ENCODE peak calls at places on chromosomes 3 and 15, in five cellular contexts. C, Y, N, P and M are unnamed samples.

GRCh38 chr3:82011336-82011735 is 249.9 kb upstream of the GBE1 start:
- DNase-seq in C (no peak), Y (no peak), N (no peak), P (no peak), M (no peak)

GRCh38 chr3:153443961-153444360 is 281.9 kb downstream of the RAP2B start:
- DNase-seq in C (no peak), Y (no peak), N (no peak), P (no peak), M (no peak)

GRCh38 chr3:179687967-179688535 is 35.2 kb downstream of the USP13 start:
- DNase-seq in C (no peak), Y (no peak), N (no peak), P (no peak), M (no peak)

GRCh38 chr3:27861047-27862036 is 139.2 kb upstream of the EOMES start:
- DNase-seq in C (no peak), Y (no peak), N (no peak), P (no peak), M (no peak)

GRCh38 chr3:109257269-109257668 is 59.0 kb downstream of the DPPA2 start:
- DNase-seq in C (no peak), Y (no peak), N (no peak), P (peak), M (no peak)

GRCh38 chr15:85588657-85589056 is 206.1 kb downstream of the KLHL25 start:
- DNase-seq in C (no peak), Y (no peak), N (no peak), P (no peak), M (no peak)

GRCh38 chr3:70233812-70234211 is 78.6 kb downstream of the MDFIC2 start:
- DNase-seq in C (no peak), Y (no peak), N (no peak), P (no peak), M (no peak)

GRCh38 chr3:27606537-27606936 is 115.6 kb downstream of the EOMES start:
- DNase-seq in C (no peak), Y (no peak), N (no peak), P (no peak), M (no peak)

GRCh38 chr3:39130026-39130425 is 22.5 kb downstream of the TTC21A start:
- DNase-seq in C (no peak), Y (no peak), N (no peak), P (no peak), M (no peak)

GRCh38 chr3:61222428-61222827 is 28.8 kb downstream of the FHIT start:
- DNase-seq in C (no peak), Y (no peak), N (no peak), P (no peak), M (no peak)

GRCh38 chr15:61871926-61872522 is 188.2 kb downstream of the VPS13C start:
- DNase-seq in C (no peak), Y (no peak), N (no peak), P (no peak), M (no peak)

GRCh38 chr15:80709542-80709941 is 14.4 kb downstream of the ABHD17C start:
- DNase-seq in C (no peak), Y (no peak), N (no peak), P (no peak), M (peak)

GRCh38 chr3:59266551-59266950 is 216.7 kb upstream of the CFAP20DC start:
- DNase-seq in C (no peak), Y (peak), N (no peak), P (no peak), M (no peak)

GRCh38 chr3:164377466-164377865 is 700.8 kb downstream of the SI start:
- DNase-seq in C (no peak), Y (no peak), N (no peak), P (no peak), M (no peak)

GRCh38 chr3:120558784-120559227 is 37.3 kb upstream of the NDUFB4 start:
- DNase-seq in C (peak), Y (peak), N (peak), P (peak), M (peak)

GRCh38 chr15:76342046-76342381 is 5.4 kb downstream of the ISL2 start:
- DNase-seq in C (no peak), Y (no peak), N (no peak), P (no peak), M (no peak)

GRCh38 chr15:20352241-20353200 is 189.1 kb downstream of the GOLGA6L6 start:
- DNase-seq in C (no peak), Y (no peak), N (peak), P (no peak), M (no peak)

GRCh38 chr15:55196011-55196410 is 730 bp downstream of the RSL24D1 start:
- DNase-seq in C (no peak), Y (no peak), N (no peak), P (no peak), M (no peak)

GRCh38 chr3:188197388-188197847 is 43.5 kb downstream of the LPP start:
- DNase-seq in C (no peak), Y (no peak), N (no peak), P (peak), M (no peak)

GRCh38 chr3:128482857-128483656 is 9.9 kb downstream of the GATA2 start:
- DNase-seq in C (no peak), Y (peak), N (no peak), P (no peak), M (no peak)

GRCh38 chr3:40043444-40043755 is 234.0 kb downstream of the MYRIP start:
- DNase-seq in C (no peak), Y (no peak), N (peak), P (no peak), M (no peak)

GRCh38 chr15:85689729-85690128 is 105.0 kb downstream of the KLHL25 start:
- DNase-seq in C (peak), Y (no peak), N (peak), P (peak), M (peak)

GRCh38 chr3:67685499-67685898 is 31.1 kb upstream of the SUCLG2 start:
- DNase-seq in C (no peak), Y (no peak), N (no peak), P (no peak), M (no peak)

GRCh38 chr3:160588023-160588422 is 22.7 kb upstream of the KPNA4 start:
- DNase-seq in C (no peak), Y (no peak), N (no peak), P (no peak), M (no peak)
- H3K27ac ChIP-seq in C (no peak), Y (no peak), N (no peak), P (no peak), M (no peak)

GRCh38 chr3:11288021-11288491 is 15.9 kb downstream of the ATG7 start:
- DNase-seq in C (no peak), Y (no peak), N (no peak), P (peak), M (no peak)

GRCh38 chr3:11288786-11289637 is 16.8 kb downstream of the ATG7 start:
- DNase-seq in C (peak), Y (peak), N (no peak), P (peak), M (no peak)

GRCh38 chr3:11291808-11292207 is 19.6 kb downstream of the ATG7 start:
- DNase-seq in C (no peak), Y (no peak), N (no peak), P (no peak), M (no peak)

GRCh38 chr3:11290743-11291680 is 18.8 kb downstream of the ATG7 start:
- DNase-seq in C (no peak), Y (peak), N (no peak), P (no peak), M (no peak)

DNA sequence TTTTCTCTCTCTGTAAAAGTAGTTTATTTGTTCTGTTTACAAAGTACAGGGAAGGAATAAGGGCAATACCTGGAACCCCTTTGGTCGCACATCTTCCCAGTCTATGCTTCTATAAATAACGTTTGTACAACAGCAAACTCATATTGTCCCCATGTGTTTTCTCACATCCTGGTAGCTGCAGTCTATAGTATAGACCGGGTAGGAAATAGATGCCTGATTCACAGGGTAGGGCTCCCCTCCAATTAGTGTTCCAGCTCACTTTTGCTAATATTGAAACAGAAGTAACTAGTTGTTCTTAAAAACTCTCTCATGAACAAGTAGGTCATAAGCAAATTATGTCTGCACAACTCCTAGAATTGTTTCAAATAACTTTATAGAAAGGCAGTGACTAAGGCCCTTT is 17.7 kb downstream of the ATG7 start:
- DNase-seq in C (no peak), Y (no peak), N (no peak), P (no peak), M (no peak)
- H3K27ac ChIP-seq in C (peak), Y (peak), N (no peak), P (peak), M (no peak)

DNA sequence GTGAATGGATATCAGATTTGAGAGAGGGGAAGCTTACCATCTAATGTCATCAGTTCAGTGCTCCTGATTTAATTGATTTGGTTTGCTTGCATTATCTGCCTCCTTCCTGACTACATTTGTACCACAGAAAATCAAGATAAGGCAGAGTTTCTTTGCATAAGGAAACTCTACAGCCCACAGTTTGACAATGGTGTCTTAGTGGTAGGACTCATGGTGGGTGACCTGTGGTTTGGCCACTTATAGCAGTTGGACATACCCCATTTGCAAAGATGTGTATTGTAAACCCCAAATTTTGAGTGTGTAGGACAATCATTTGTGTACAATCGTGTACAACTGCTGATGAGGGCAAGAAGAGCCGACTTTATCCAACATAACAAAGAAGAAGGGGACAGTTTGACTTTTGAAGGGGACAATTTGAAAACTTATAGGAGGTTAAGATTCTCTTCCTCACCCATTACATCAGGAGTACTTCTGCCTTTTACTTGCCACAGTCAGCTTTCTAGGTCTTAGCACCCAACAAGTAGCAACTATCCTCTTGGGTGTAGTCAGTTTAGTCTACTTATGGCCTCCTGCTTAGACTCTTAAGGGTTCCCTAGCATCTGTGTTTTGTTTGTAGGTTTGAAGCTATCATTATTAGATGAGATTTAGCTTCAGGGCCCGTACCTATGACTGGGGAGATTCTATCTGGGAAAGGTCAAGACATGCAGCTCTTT is 6.2 kb downstream of the TGFBR2 start:
- DNase-seq in C (no peak), Y (no peak), N (no peak), P (no peak), M (no peak)
- H3K27ac ChIP-seq in C (peak), Y (no peak), N (no peak), P (no peak), M (no peak)

GRCh38 chr15:77541421-77542181 is 91.1 kb downstream of the LINGO1 start:
- DNase-seq in C (no peak), Y (no peak), N (peak), P (no peak), M (peak)
- H3K27ac ChIP-seq in C (no peak), Y (no peak), N (peak), P (no peak), M (peak)

DNA sequence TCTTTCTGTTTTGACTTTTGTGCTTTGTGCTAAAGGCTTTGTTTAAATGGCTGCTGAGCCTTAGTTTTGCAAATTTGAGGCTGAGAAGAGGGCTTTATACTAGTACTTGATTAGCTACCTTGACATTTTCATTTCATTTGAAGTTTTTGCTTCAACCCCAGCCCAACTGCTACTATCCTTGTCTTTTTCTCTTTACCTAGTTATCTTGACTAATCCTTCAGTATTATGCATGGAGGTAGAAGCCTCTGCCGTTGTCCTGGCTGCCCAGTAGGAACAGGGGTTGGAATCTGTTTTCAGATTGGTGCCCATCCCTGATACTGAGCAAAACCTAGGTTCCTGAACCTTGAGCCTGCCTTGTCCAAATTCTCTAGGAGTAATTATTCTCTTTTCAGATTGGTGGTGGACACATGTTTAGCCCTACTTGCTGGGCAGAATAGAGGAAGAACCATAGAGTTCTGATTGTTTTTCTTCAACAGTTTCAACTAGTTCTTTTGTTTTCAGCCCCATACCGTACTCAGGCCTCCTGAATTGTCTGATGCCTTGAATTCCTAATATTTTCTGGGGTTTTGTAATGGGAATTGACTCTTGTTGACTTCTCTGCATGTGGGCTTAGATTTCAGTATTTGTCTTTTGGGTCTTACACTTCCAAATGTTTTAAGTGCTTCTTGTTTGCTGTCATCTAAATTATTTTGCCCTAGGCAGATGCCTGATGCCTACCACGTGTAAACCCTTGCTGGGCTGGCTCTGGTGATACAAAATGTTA is 143.2 kb downstream of the DOCK3 start:
- DNase-seq in C (no peak), Y (no peak), N (no peak), P (no peak), M (no peak)
- H3K27ac ChIP-seq in C (no peak), Y (no peak), N (no peak), P (no peak), M (no peak)

DNA sequence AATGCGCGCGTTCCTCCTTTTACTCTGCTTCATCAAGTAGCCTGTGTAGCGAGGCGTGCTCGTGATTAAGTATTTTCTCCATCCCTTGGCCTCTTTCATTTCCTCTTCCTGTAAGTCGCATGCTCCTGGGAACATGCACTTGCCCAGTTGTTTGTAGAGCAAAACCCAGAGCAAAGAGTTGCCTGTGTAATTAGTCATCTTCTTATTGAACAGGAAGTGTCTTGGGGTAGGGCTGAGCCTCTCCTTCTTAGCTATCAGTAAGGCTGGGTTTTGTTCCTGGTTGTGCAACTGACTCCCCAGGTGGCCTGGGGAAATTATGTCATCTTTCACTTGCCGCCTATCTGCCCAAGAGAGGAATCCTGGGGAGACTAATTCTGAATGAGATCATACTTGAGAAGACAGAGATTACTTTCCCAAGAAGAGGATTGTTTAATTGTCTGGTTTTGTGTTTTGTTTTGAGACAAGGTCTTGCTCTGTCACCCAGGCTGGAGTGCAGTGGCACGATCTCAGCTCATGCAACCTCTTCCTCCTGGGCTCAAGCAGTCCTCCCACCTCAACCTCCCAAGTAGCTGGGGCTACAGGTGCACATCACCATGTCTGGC is 14.9 kb downstream of the LIPH start:
- DNase-seq in C (peak), Y (peak), N (no peak), P (no peak), M (no peak)
- H3K27ac ChIP-seq in C (peak), Y (no peak), N (no peak), P (no peak), M (no peak)

GRCh38 chr15:37107754-37108724 is 7.7 kb upstream of the MEIS2 start:
- DNase-seq in C (no peak), Y (no peak), N (no peak), P (no peak), M (no peak)

GRCh38 chr15:37106490-37107001 is 6.2 kb upstream of the MEIS2 start:
- DNase-seq in C (no peak), Y (no peak), N (no peak), P (no peak), M (no peak)

GRCh38 chr15:37105795-37106333 is 5.5 kb upstream of the MEIS2 start:
- DNase-seq in C (no peak), Y (no peak), N (no peak), P (no peak), M (no peak)

GRCh38 chr15:37108725-37109124 is 8.4 kb upstream of the MEIS2 start:
- DNase-seq in C (no peak), Y (no peak), N (no peak), P (no peak), M (no peak)

DNA sequence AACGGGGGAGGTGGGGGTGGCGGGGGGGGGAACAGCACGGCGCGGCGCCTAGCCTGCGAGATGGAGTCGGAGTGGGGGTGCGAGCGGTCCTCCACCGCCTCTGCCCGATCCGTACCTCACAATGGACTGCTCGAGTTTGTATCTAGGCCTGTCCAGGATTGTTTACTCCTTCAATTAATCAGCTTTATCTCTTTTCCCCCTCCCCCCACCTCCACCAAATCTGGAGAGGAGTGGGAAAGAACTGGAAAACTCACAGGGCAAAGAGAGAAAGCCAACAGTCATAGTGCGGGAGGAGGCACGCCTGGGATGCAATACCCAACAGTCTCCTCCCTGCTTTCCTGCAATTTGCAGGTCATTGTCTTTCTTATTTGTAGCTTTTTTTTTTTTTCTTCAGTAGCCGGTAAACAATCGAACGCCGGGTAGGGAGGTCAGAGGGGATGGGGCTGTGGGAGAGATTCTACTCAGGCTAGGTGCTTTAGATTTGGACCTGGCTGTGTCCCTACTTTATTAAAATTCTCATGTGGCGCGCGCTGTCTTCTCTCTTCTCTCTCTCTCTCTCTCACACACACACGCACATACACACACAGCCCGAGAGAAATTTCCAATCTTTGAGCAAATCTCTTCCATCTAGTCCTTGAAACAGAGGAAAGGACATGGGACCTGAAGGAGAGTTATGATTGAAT is 6.9 kb upstream of the MEIS2 start:
- DNase-seq in C (no peak), Y (no peak), N (no peak), P (no peak), M (no peak)
- H3K27ac ChIP-seq in C (no peak), Y (no peak), N (peak), P (peak), M (peak)

GRCh38 chr3:141425523-141426233 is 57.4 kb downstream of the ZBTB38 start:
- DNase-seq in C (no peak), Y (no peak), N (no peak), P (no peak), M (no peak)
- H3K27ac ChIP-seq in C (no peak), Y (no peak), N (peak), P (peak), M (peak)

GRCh38 chr3:160641675-160642330 is 35.2 kb upstream of the ARL14 start:
- DNase-seq in C (no peak), Y (no peak), N (no peak), P (no peak), M (no peak)

GRCh38 chr3:160638184-160638583 is 38.8 kb upstream of the ARL14 start:
- DNase-seq in C (no peak), Y (no peak), N (no peak), P (no peak), M (no peak)

GRCh38 chr3:160633361-160634083 is 43.4 kb upstream of the ARL14 start:
- DNase-seq in C (no peak), Y (no peak), N (no peak), P (no peak), M (no peak)

GRCh38 chr3:160635213-160635612 is 41.7 kb upstream of the ARL14 start:
- DNase-seq in C (no peak), Y (no peak), N (no peak), P (no peak), M (no peak)

GRCh38 chr3:160637081-160637480 is 39.9 kb upstream of the ARL14 start:
- DNase-seq in C (no peak), Y (no peak), N (no peak), P (no peak), M (no peak)
- H3K27ac ChIP-seq in C (no peak), Y (no peak), N (no peak), P (no peak), M (no peak)